ENCODE peak calls at places on chromosomes 7 and 10, in nine cellular contexts. X, H, L, A, Q, W, T, N and U are unnamed samples.

GRCh38 chr10:123995082-123995460 is 98.3 kb downstream of the CHST15 start:
- DNase-seq in N (no peak), H (no peak), X (no peak), Q (no peak), A (no peak), L (no peak), W (no peak), T (no peak), U (no peak)

GRCh38 chr10:123571978-123572377 is 94.2 kb upstream of the GPR26 start:
- DNase-seq in T (no peak), A (no peak), W (no peak), H (no peak), N (no peak), L (no peak), X (no peak), Q (no peak), U (no peak)

GRCh38 chr10:87850742-87851205 is 12.6 kb downstream of the KLLN start:
- DNase-seq in Q (peak), W (no peak), N (peak), T (peak), L (peak), X (peak), H (no peak), A (peak), U (peak)

GRCh38 chr7:22854158-22855048 is 31.8 kb upstream of the TOMM7 start:
- DNase-seq in W (peak), Q (peak), N (peak), L (peak), H (peak), X (peak), A (peak), T (peak), U (peak)

GRCh38 chr10:71242621-71243009 is 30.2 kb downstream of the UNC5B start:
- DNase-seq in T (no peak), N (no peak), X (no peak), H (no peak), Q (no peak), W (no peak), A (no peak), L (no peak), U (no peak)

GRCh38 chr7:8254667-8255066 is 7.3 kb downstream of the ICA1 start:
- DNase-seq in Q (no peak), X (no peak), L (no peak), T (peak), W (no peak), H (no peak), A (no peak), N (no peak), U (no peak)

GRCh38 chr7:114217026-114217425 is 197.6 kb upstream of the FOXP2 start:
- DNase-seq in Q (no peak), T (no peak), A (no peak), N (no peak), L (no peak), H (no peak), X (no peak), W (no peak), U (no peak)

GRCh38 chr7:77386165-77386824 is 29.9 kb downstream of the GSAP start:
- DNase-seq in H (no peak), L (no peak), T (no peak), W (no peak), X (no peak), N (no peak), A (no peak), Q (no peak), U (no peak)

GRCh38 chr7:134625571-134625970 is 21.1 kb upstream of the BPGM start:
- DNase-seq in X (no peak), L (peak), N (no peak), H (no peak), W (no peak), T (no peak), A (no peak), Q (peak), U (no peak)

GRCh38 chr10:47289921-47290320 is 10.1 kb upstream of the GDF10 start:
- DNase-seq in A (no peak), W (no peak), X (no peak), L (no peak), H (no peak), Q (no peak), N (no peak), T (no peak), U (no peak)

GRCh38 chr7:101524376-101524775 is 104.7 kb downstream of the MYL10 start:
- DNase-seq in X (no peak), H (no peak), N (no peak), W (no peak), T (no peak), A (no peak), L (no peak), Q (no peak), U (no peak)

GRCh38 chr7:157378390-157378789 is 41.6 kb downstream of the DNAJB6 start:
- DNase-seq in A (no peak), N (no peak), Q (no peak), L (no peak), H (no peak), T (no peak), W (no peak), X (no peak), U (no peak)

GRCh38 chr10:89776665-89777064 is 75.3 kb downstream of the KIF20B start:
- DNase-seq in H (no peak), L (no peak), N (no peak), X (no peak), Q (no peak), T (no peak), A (no peak), W (no peak), U (no peak)

GRCh38 chr10:51892965-51893658 is 193.7 kb upstream of the CSTF2T start:
- DNase-seq in H (no peak), N (no peak), X (no peak), W (no peak), L (peak), A (no peak), T (no peak), Q (no peak), U (peak)

GRCh38 chr10:74765465-74765864 is 60.9 kb upstream of the KAT6B start:
- DNase-seq in H (no peak), A (no peak), W (no peak), X (no peak), L (no peak), N (no peak), T (no peak), Q (no peak), U (no peak)

GRCh38 chr7:142938611-142939010 is 673 bp upstream of the LLCFC1 start:
- DNase-seq in X (no peak), N (no peak), W (no peak), A (no peak), T (no peak), H (no peak), Q (no peak), L (no peak), U (no peak)

GRCh38 chr7:95723583-95724180 is 48.7 kb upstream of the DYNC1I1 start:
- DNase-seq in Q (peak), A (peak), T (peak), H (peak), X (no peak), L (peak), W (no peak), N (no peak), U (peak)

GRCh38 chr7:80047856-80048459 is 86.7 kb upstream of the GNAI1 start:
- DNase-seq in W (no peak), N (no peak), A (no peak), H (no peak), Q (peak), L (no peak), T (no peak), X (no peak), U (peak)

GRCh38 chr10:91434041-91434440 is 23.9 kb downstream of the HECTD2 start:
- DNase-seq in T (no peak), L (peak), A (no peak), H (no peak), N (no peak), W (no peak), X (no peak), Q (peak), U (no peak)

GRCh38 chr10:81920213-81920829 is 45.3 kb downstream of the NRG3 start:
- DNase-seq in L (no peak), T (peak), X (no peak), A (no peak), Q (no peak), W (no peak), H (no peak), N (no peak), U (peak)